ENCODE peak calls at places on chromosomes 4 and X, in seven cellular contexts. Z is activated naive CD8-positive, alpha-beta T cell treated with anti-CD3 and anti-CD28 coated beads, Interleukin-2, amount 50 U/mL, for 24 hours; V is ELF-1; W is nucleus accumbens; P is foreskin fibroblast; B is AG20443; S is posterior vena cava. Q is an unnamed sample.

GRCh38 chrX:119809185-119809666 is 17.8 kb upstream of the RPL39 start:
- DNase-seq in Z (no peak), V (peak; percentile 46), W (no peak), P (peak; percentile 29), B (no peak), S (no peak), Q (no peak)

GRCh38 chrX:112211459-112211858 is 128.9 kb upstream of the TRPC5 start:
- DNase-seq in Z (no peak), V (no peak), W (no peak), P (no peak), B (peak; percentile 54), S (no peak), Q (no peak)

GRCh38 chrX:30961805-30962204 is 72.8 kb upstream of the TAB3 start:
- DNase-seq in Z (no peak), V (no peak), W (no peak), P (no peak), B (no peak), S (no peak), Q (no peak)

GRCh38 chr4:153205028-153205648 is 895 bp downstream of the TRIM2 start:
- DNase-seq in Z (no peak), V (peak; percentile 78), W (no peak), P (no peak), B (no peak), S (no peak), Q (no peak)

GRCh38 chr4:73021634-73022033 is 47.9 kb downstream of the COX18 start:
- DNase-seq in Z (no peak), V (no peak), W (no peak), P (peak; percentile 60), B (peak; percentile 63), S (no peak), Q (no peak)

GRCh38 chr4:188299161-188299560 is 159.9 kb downstream of the TRIML1 start:
- DNase-seq in Z (no peak), V (no peak), W (no peak), P (no peak), B (no peak), S (no peak), Q (no peak)

GRCh38 chrX:134172588-134173259 is 64.3 kb upstream of the CCDC160 start:
- DNase-seq in Z (peak; percentile 48), V (peak; percentile 48), W (peak; percentile 5), P (peak; percentile 10), B (peak; percentile 39), S (no peak), Q (no peak)

GRCh38 chrX:118171354-118171753 is 54.7 kb upstream of the KLHL13 start:
- DNase-seq in Z (no peak), V (no peak), W (no peak), P (no peak), B (no peak), S (no peak), Q (no peak)

GRCh38 chr4:169823685-169824084 is 65.9 kb upstream of the HPF1 start:
- DNase-seq in Z (peak; percentile 6), V (peak; percentile 75), W (no peak), P (peak; percentile 65), B (peak; percentile 70), S (no peak), Q (peak; percentile 35)

GRCh38 chrX:118761950-118762725 is 34.7 kb downstream of the IL13RA1 start:
- DNase-seq in Z (no peak), V (no peak), W (no peak), P (no peak), B (no peak), S (no peak), Q (no peak)

GRCh38 chr4:81215219-81215892 is at the start of gene PRKG2:
- DNase-seq in Z (no peak), V (peak; percentile 43), W (no peak), P (peak; percentile 80), B (peak; percentile 54), S (peak; percentile 76), Q (no peak)

GRCh38 chrX:29466441-29466840 is 748.9 kb upstream of the MAGEB2 start:
- DNase-seq in Z (no peak), V (no peak), W (no peak), P (no peak), B (peak; percentile 8), S (no peak), Q (no peak)